ENCODE peak calls at places on chromosomes 5 and 9, in five cellular contexts. R, L, Z, I and D are unnamed samples.

GRCh38 chr5:176639208-176639607 is 8.1 kb upstream of the TSPAN17 start:
- DNase-seq in R (no peak), L (no peak), Z (no peak), I (no peak), D (no peak)

GRCh38 chr5:138179277-138179857 is 455 bp downstream of the KIF20A start:
- DNase-seq in R (no peak), L (peak; percentile 3), Z (no peak), I (no peak), D (no peak)

GRCh38 chr5:169190860-169191259 is 110.1 kb downstream of the SLIT3 start:
- DNase-seq in R (no peak), L (no peak), Z (no peak), I (no peak), D (peak; percentile 73)

GRCh38 chr9:130549093-130549735 is 30.2 kb upstream of the FUBP3 start:
- DNase-seq in R (no peak), L (peak; percentile 43), Z (no peak), I (no peak), D (no peak)

GRCh38 chr5:144352732-144353317 is 182.2 kb downstream of the KCTD16 start:
- DNase-seq in R (no peak), L (no peak), Z (no peak), I (no peak), D (no peak)

GRCh38 chr9:132006657-132007370 is 72.9 kb downstream of the MED27 start:
- DNase-seq in R (no peak), L (no peak), Z (no peak), I (no peak), D (no peak)

GRCh38 chr9:128026255-128027165 is 40.6 kb downstream of the NAIF1 start:
- DNase-seq in R (no peak), L (no peak), Z (peak; percentile 81), I (no peak), D (no peak)

GRCh38 chr9:107587175-107587963 is 97.8 kb upstream of the KLF4 start:
- DNase-seq in R (no peak), L (no peak), Z (no peak), I (peak; percentile 67), D (no peak)

GRCh38 chr5:142364251-142365145 is 39.7 kb upstream of the SPRY4 start:
- DNase-seq in R (no peak), L (no peak), Z (no peak), I (peak; percentile 43), D (peak; percentile 96)

GRCh38 chr5:65482727-65483473 is 1.2 kb upstream of the ADAMTS6 start:
- DNase-seq in R (no peak), L (peak; percentile 56), Z (no peak), I (no peak), D (peak; percentile 49)

GRCh38 chr9:394347-395052 is 179.8 kb downstream of the DOCK8 start:
- DNase-seq in R (no peak), L (no peak), Z (no peak), I (no peak), D (no peak)